ENCODE peak calls at places on chromosomes 5 and 9, in four cellular contexts. R, H, Q and V are unnamed samples.

GRCh38 chr9:76459691-76460635 is 981 bp downstream of the GCNT1 start:
- DNase-seq in Q (peak), R (peak), H (peak), V (no peak)

GRCh38 chr5:95595289-95595931 is 24.5 kb upstream of the GPR150 start:
- DNase-seq in Q (no peak), R (no peak), H (no peak), V (no peak)

GRCh38 chr9:114314881-114315722 is 7.8 kb upstream of the ORM1 start:
- DNase-seq in R (no peak), Q (no peak), H (no peak), V (no peak)

GRCh38 chr5:6583049-6583880 is 49.6 kb downstream of the NSUN2 start:
- DNase-seq in H (peak), Q (peak), R (no peak), V (no peak)

GRCh38 chr5:140244525-140245025 is 58.3 kb downstream of the PFDN1 start:
- DNase-seq in Q (peak), R (peak), H (peak), V (no peak)

GRCh38 chr5:2895876-2896275 is 144.4 kb upstream of the IRX2 start:
- DNase-seq in H (no peak), R (no peak), Q (no peak), V (no peak)

GRCh38 chr5:6868170-6868569 is 154.9 kb downstream of the TENT4A start:
- DNase-seq in Q (no peak), H (no peak), R (no peak), V (no peak)

GRCh38 chr9:110214553-110214952 is 6.6 kb upstream of the C9orf152 start:
- DNase-seq in Q (no peak), H (no peak), R (peak), V (no peak)

GRCh38 chr5:1505506-1506241 is 18.1 kb downstream of the LPCAT1 start:
- DNase-seq in Q (no peak), H (no peak), R (no peak), V (no peak)

GRCh38 chr5:171310816-171311697 is 2.0 kb downstream of the TLX3 start:
- DNase-seq in H (no peak), Q (peak), R (no peak), V (no peak)

GRCh38 chr5:128227984-128228383 is 144.4 kb downstream of the SLC12A2 start:
- DNase-seq in Q (no peak), H (no peak), R (no peak), V (no peak)

GRCh38 chr9:82418334-82418733 is 429.8 kb downstream of the SPATA31D1 start:
- DNase-seq in H (no peak), Q (no peak), R (no peak), V (no peak)

GRCh38 chr5:142753114-142753764 is 16.9 kb upstream of the ARHGAP26 start:
- DNase-seq in Q (no peak), H (no peak), R (no peak), V (no peak)

GRCh38 chr9:14159440-14160222 is 154.3 kb downstream of the NFIB start:
- DNase-seq in H (no peak), Q (no peak), R (no peak), V (no peak)

GRCh38 chr9:77215874-77216273 is 38.5 kb downstream of the VPS13A start:
- DNase-seq in H (no peak), R (peak), Q (no peak), V (no peak)

GRCh38 chr5:149399775-149400174 is 20.7 kb upstream of the IL17B start:
- DNase-seq in Q (no peak), H (no peak), R (no peak), V (no peak)

GRCh38 chr9:89494199-89494598 is 3.7 kb downstream of the SEMA4D start:
- DNase-seq in H (no peak), Q (no peak), R (no peak), V (no peak)

GRCh38 chr9:121596515-121596914 is 54.9 kb upstream of the DAB2IP start:
- DNase-seq in R (no peak), H (no peak), Q (no peak), V (no peak)

GRCh38 chr5:113378960-113379541 is 55.7 kb downstream of the TSSK1B start:
- DNase-seq in R (peak), Q (peak), H (peak), V (peak)

GRCh38 chr9:81344366-81344765 is 345.0 kb downstream of the TLE1 start:
- DNase-seq in Q (no peak), H (no peak), R (no peak), V (no peak)

GRCh38 chr9:74610523-74611061 is 113.5 kb downstream of the RORB start:
- DNase-seq in Q (no peak), H (no peak), R (no peak), V (no peak)

GRCh38 chr9:23587433-23587832 is 238.6 kb downstream of the ELAVL2 start:
- DNase-seq in H (no peak), R (no peak), Q (no peak), V (no peak)

GRCh38 chr9:89843591-89843990 is 238.8 kb downstream of the GADD45G start:
- DNase-seq in R (no peak), H (no peak), Q (no peak), V (no peak)

GRCh38 chr5:122352331-122352730 is 40.3 kb downstream of the SNCAIP start:
- DNase-seq in H (no peak), Q (no peak), R (no peak), V (no peak)

GRCh38 chr5:127055880-127056653 is 17.2 kb downstream of the C5orf63 start:
- DNase-seq in Q (no peak), R (no peak), H (no peak), V (no peak)
- TF ChIP-seq ETV6 in Q (no peak), R (no peak), H (no peak), V (no peak)

GRCh38 chr9:134515026-134515821 is 126.4 kb upstream of the COL5A1 start:
- DNase-seq in Q (no peak), R (no peak), H (no peak), V (no peak)
- TF ChIP-seq ETV6 in Q (no peak), R (no peak), H (no peak), V (no peak)

DNA sequence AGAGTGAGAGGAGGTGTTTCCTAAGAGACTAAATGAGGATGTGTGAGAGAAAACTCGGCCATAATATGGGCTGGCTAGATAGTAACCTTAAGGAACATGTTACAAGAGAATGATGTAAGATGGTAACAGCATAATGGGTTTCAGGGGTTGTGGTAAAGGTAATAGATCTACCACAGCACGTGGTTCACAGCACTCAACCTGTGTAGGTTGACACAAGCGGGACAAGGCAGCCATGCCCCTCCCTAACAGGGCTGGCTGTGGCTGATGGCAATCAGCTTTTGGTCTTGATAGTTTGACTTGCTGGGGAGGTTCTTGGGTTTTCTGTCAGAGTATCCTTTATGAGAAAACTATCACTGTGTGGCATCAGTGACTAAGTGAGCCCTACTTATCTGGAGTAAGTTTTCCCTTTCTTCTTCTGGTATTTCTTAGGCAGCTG is 138.6 kb downstream of the TRIO start:
- DNase-seq in H (peak), Q (no peak), R (no peak), V (no peak)
- TF ChIP-seq ETV6 in H (no peak), Q (no peak), R (no peak), V (no peak)

GRCh38 chr5:141486091-141486490 is 1.3 kb downstream of the PCDHGC4 start:
- DNase-seq in R (no peak), H (no peak), Q (no peak), V (no peak)
- TF ChIP-seq ETV6 in R (no peak), H (no peak), Q (no peak), V (no peak)

GRCh38 chr5:8417316-8418048 is 548.5 kb downstream of the MTRR start:
- DNase-seq in Q (no peak), R (no peak), H (no peak), V (no peak)
- TF ChIP-seq ETV6 in Q (no peak), R (no peak), H (no peak), V (no peak)

GRCh38 chr9:124964056-124964455 is 23.2 kb upstream of the GOLGA1 start:
- DNase-seq in Q (no peak), R (no peak), H (no peak), V (no peak)

GRCh38 chr9:124964604-124965003 is 23.7 kb upstream of the GOLGA1 start:
- DNase-seq in H (no peak), R (no peak), Q (no peak), V (no peak)

DNA sequence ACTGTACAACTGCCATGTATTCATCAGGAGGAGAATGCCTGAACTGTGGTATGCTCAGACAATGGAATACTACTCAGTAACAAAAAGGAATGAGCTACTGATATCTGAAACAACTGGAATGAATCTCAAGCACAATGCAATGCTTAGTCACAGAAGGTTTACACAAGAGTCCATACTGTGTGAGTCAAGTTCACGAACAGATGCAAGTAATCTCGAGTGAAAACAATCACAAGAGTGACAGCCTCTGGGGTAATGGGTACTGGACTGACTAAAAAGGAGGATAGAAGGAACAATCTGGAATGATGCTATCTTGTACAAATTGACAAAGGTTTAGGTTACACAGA is 19.5 kb upstream of the GOLGA1 start:
- DNase-seq in R (no peak), Q (no peak), H (no peak), V (no peak)
- TF ChIP-seq ETV6 in R (no peak), Q (no peak), H (no peak), V (no peak)

DNA sequence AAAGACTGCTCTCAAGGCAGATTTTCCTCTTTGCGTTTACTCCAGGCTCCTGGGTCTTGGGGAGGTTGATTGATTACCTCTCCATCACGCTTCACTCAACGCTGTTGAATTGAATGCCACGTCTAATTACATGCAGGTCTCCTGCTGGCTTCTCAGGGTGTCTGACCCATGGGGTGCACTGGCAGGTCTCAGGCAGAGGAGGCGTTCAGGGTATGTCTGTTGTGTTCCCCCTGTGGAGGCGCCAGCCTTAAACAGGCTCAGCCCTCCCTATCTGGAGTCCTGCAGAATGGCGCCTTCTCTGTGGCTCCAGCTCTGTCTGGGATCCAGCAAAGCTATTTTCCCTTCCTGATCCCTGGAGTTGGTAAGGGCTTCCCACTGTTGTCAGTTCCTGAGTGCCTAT is 149.9 kb downstream of the NTRK2 start:
- DNase-seq in Q (peak), R (no peak), H (no peak), V (no peak)
- TF ChIP-seq ETV6 in Q (no peak), R (no peak), H (no peak), V (no peak)

GRCh38 chr5:72015103-72015548 is 92.1 kb upstream of the MAP1B start:
- DNase-seq in R (peak), Q (no peak), H (peak), V (no peak)
- TF ChIP-seq ETV6 in R (no peak), Q (no peak), H (no peak), V (no peak)

DNA sequence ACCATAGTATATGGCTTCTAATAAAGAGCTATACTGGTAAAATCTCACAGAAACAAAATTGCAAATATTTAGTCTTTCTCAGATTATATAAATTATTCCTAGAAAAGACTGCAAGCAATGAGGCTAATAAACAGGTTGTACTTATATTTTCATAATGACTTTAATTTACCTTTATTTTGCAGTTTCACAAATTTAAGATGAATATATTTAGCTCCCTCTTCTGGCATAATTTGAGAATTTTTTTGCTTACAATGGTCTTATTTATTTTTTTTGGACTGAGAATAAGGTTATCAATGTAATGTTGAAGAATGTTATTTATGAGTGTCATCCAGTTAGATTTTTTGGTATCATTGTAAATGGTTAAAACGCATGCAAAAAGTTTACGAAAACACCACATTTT is 56.7 kb downstream of the PIK3R1 start:
- DNase-seq in Q (no peak), R (no peak), H (no peak), V (no peak)
- TF ChIP-seq ETV6 in Q (no peak), R (no peak), H (no peak), V (no peak)

DNA sequence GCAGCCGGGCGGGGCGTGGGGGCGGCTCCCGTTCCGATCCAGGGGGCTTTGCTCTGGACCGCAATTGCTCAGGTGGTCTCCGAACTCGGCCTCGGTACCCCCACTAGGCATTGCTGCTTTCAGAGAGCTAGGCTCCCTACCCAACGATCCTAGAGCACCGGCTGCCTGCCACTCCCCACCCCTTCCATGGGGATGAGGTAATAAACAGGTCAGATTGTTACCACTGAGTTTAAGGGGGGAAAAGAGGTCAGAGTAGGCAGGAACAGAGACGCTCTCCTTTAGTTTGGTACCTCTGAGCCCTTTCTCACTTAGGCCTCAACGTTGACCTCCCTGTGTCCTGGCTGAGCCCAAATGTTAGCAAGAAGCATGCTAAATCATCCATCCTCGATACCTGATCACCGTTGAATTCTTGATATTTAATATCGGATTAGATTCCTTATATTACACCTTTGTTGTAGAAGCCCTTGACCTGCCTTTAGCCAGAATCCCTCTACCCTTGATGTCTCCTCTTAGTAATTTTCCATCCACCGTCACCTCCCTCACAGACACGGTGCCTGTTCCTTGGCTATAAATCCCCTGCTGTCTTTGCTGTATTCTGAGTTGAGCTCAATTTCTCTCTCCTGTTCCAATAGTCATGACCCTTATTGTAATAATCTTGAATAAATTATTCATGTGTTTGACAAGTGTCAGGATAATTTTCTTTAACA is 588 bp upstream of the PLPP1 start:
- DNase-seq in H (no peak), R (no peak), Q (no peak), V (no peak)
- TF ChIP-seq ETV6 in H (no peak), R (no peak), Q (no peak), V (no peak)